ENCODE peak calls at places on chromosomes 4 and X, in ten cellular contexts. N is body of pancreas; P is A673; W is hepatocyte; M is fibroblast of lung; J is colonic mucosa; K is cardiac muscle cell; G is CD8-positive, alpha-beta T cell; D is AG04450; O is left lung. U is an unnamed sample.

GRCh38 chr4:39043058-39043696 is 11.0 kb upstream of the TMEM156 start:
- DNase-seq in P (no peak), O (no peak), M (peak; percentile 65), G (no peak), N (peak; percentile 36), K (no peak), J (no peak), D (no peak), W (peak; percentile 36), U (no peak)

GRCh38 chrX:119015407-119016242 is 41.2 kb downstream of the LONRF3 start:
- DNase-seq in O (peak; percentile 62), P (no peak), M (peak; percentile 86), W (peak; percentile 21), D (peak; percentile 41), N (peak; percentile 53), K (no peak), G (no peak), J (no peak), U (peak; percentile 32)

GRCh38 chr4:88661724-88662123 is 35.9 kb downstream of the NAP1L5 start:
- DNase-seq in J (no peak), W (peak; percentile 5), O (no peak), M (peak; percentile 84), N (no peak), G (no peak), P (no peak), D (peak; percentile 33), K (no peak), U (no peak)

GRCh38 chrX:155086202-155086840 is 15.0 kb downstream of the BRCC3 start:
- DNase-seq in O (no peak), P (peak; percentile 53), D (no peak), J (peak; percentile 35), N (peak; percentile 36), W (peak; percentile 10), K (peak; percentile 42), G (peak; percentile 50), M (no peak), U (peak; percentile 30)

GRCh38 chr4:5024673-5025072 is 5.4 kb upstream of the CYTL1 start:
- DNase-seq in P (no peak), W (no peak), K (no peak), J (peak; percentile 31), O (no peak), N (peak; percentile 22), M (no peak), D (no peak), G (no peak), U (no peak)

GRCh38 chr4:52096048-52096447 is 44.9 kb downstream of the SPATA18 start:
- DNase-seq in P (no peak), D (no peak), G (no peak), J (no peak), O (no peak), N (no peak), W (peak; percentile 9), M (peak; percentile 52), K (no peak), U (no peak)

GRCh38 chr4:710916-711315 is 5.3 kb downstream of the PCGF3 start:
- DNase-seq in G (no peak), K (no peak), N (no peak), M (no peak), J (no peak), O (no peak), W (no peak), P (no peak), D (no peak), U (no peak)

GRCh38 chr4:15457401-15458201 is 12.1 kb upstream of the CC2D2A start:
- DNase-seq in K (peak; percentile 64), W (peak; percentile 70), G (no peak), J (no peak), P (peak; percentile 78), N (no peak), O (no peak), M (peak; percentile 69), D (no peak), U (no peak)

GRCh38 chr4:26812049-26812729 is 48.5 kb upstream of the STIM2 start:
- DNase-seq in K (no peak), P (no peak), W (no peak), N (no peak), G (no peak), J (no peak), O (no peak), M (no peak), D (no peak), U (no peak)

GRCh38 chr4:91064157-91064853 is 937.1 kb downstream of the CCSER1 start:
- DNase-seq in J (no peak), N (peak; percentile 29), G (no peak), K (peak; percentile 76), O (no peak), M (peak; percentile 25), W (peak; percentile 68), P (peak; percentile 83), D (no peak), U (no peak)

GRCh38 chr4:98746530-98746929 is 88.1 kb upstream of the TSPAN5 start:
- DNase-seq in K (no peak), G (no peak), W (no peak), N (no peak), P (peak; percentile 44), J (peak; percentile 50), M (peak; percentile 62), D (no peak), O (no peak), U (peak; percentile 13)

GRCh38 chr4:98744372-98745150 is 86.2 kb upstream of the TSPAN5 start:
- DNase-seq in P (peak; percentile 37), O (no peak), J (peak; percentile 44), D (no peak), G (no peak), K (peak; percentile 5), M (no peak), N (no peak), W (no peak), U (no peak)

GRCh38 chr4:98746936-98747658 is 88.7 kb upstream of the TSPAN5 start:
- DNase-seq in D (no peak), N (no peak), W (no peak), J (peak; percentile 48), G (no peak), K (peak; percentile 43), M (peak; percentile 52), P (no peak), O (no peak), U (no peak)

GRCh38 chr4:98747659-98748091 is 89.3 kb upstream of the TSPAN5 start:
- DNase-seq in D (no peak), K (no peak), G (no peak), J (peak; percentile 72), P (peak; percentile 86), W (peak; percentile 27), M (peak; percentile 20), N (no peak), O (no peak), U (peak; percentile 49)

DNA sequence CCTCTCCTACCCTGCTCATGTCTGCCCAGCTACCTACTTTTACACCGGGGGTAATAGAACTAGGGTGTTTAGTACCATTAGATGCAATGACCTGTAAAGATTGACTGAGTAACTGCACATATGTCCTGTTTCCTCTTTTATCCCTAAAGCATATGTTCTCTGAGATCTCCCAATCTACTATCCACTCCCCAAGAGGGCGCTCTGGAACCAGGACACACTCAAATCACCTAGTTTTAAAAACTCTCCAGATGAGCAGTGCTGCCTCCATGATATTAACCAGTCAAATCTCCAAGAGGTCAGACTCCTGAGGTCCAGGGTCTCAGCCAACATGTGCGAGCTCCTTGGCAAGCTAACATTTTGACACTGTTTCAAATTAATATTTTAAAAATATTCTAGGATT is 87.0 kb upstream of the TSPAN5 start:
- DNase-seq in M (no peak), O (no peak), W (no peak), P (peak; percentile 46), G (no peak), K (peak; percentile 35), N (no peak), J (peak; percentile 42), D (no peak), U (peak; percentile 24)
- TF ChIP-seq CTCF in M (peak; percentile 32), O (no peak), W (no peak), P (peak; percentile 67), G (no peak), K (peak; percentile 59), N (no peak), J (no peak), D (peak; percentile 43), U (no peak)

DNA sequence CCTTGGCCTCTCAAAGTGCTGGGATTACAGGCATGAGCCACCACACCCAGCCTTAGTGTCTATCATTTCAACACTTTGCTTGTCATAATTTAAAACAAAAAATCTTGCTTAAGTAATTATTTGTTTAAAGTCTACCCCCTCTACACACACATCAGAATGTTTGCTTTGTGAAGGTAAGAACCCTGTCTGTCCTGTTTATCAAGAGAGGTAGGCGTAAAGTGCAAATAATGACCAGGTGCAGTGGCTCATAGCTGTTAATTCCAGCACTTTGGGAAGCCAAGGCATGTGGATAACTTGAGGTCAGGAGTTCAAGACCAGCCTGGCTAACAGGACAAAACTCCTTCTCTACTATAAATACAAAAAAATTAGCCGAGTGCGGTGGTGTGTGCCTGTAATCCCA is 326.7 kb upstream of the CLNK start:
- DNase-seq in P (no peak), J (no peak), O (no peak), K (no peak), G (no peak), N (no peak), M (no peak), W (no peak), D (no peak), U (no peak)
- H3K27ac ChIP-seq in P (no peak overlapping the region), J (no peak overlapping the region), O (no peak overlapping the region), K (no peak overlapping the region), G (no peak overlapping the region), N (no peak overlapping the region), M (no peak overlapping the region), W (no peak overlapping the region), D (no peak overlapping the region), U (no peak overlapping the region)

GRCh38 chr4:113292371-113293042 is 243.1 kb downstream of the ANK2 start:
- DNase-seq in O (peak; percentile 54), P (no peak), G (no peak), D (peak; percentile 57), K (peak; percentile 8), M (peak; percentile 30), W (peak; percentile 26), J (peak; percentile 44), N (peak; percentile 7), U (peak; percentile 19)
- H3K4me3 ChIP-seq in O (no peak overlapping the region), P (no peak overlapping the region), G (no peak overlapping the region), D (peak overlapping the region; percentile 15), K (no peak overlapping the region), M (peak overlapping the region; percentile 55), W (no peak overlapping the region), J (no peak overlapping the region), N (no peak overlapping the region), U (no peak overlapping the region)

GRCh38 chrX:39816871-39817731 is 280.7 kb downstream of the BCOR start:
- DNase-seq in G (no peak), D (no peak), P (peak; percentile 57), J (no peak), M (peak; percentile 49), W (peak; percentile 41), O (no peak), K (no peak), N (no peak), U (no peak)

GRCh38 chrX:39811391-39811790 is 286.4 kb downstream of the BCOR start:
- DNase-seq in K (no peak), O (no peak), J (no peak), W (no peak), P (no peak), N (peak; percentile 65), D (no peak), M (no peak), G (no peak), U (no peak)

GRCh38 chrX:39813631-39814246 is 284.0 kb downstream of the BCOR start:
- DNase-seq in D (no peak), J (peak; percentile 32), M (peak; percentile 76), N (peak; percentile 89), K (no peak), W (peak; percentile 45), O (no peak), G (no peak), P (no peak), U (peak; percentile 40)

GRCh38 chrX:39815621-39816020 is 282.1 kb downstream of the BCOR start:
- DNase-seq in O (no peak), G (no peak), M (peak; percentile 24), P (peak; percentile 56), K (no peak), N (no peak), J (no peak), W (no peak), D (no peak), U (no peak)

GRCh38 chrX:39814391-39814790 is 283.4 kb downstream of the BCOR start:
- DNase-seq in O (no peak), W (peak; percentile 39), D (no peak), P (peak; percentile 35), K (no peak), N (peak; percentile 22), G (peak; percentile 51), M (no peak), J (peak; percentile 26), U (peak; percentile 27)
- TF ChIP-seq CTCF in O (no peak), W (peak; percentile 52), D (peak; percentile 37), P (peak; percentile 61), K (peak; percentile 45), N (peak; percentile 18), G (peak; percentile 56), M (peak; percentile 47), J (peak; percentile 33), U (peak; percentile 58)